ENCODE peak calls at places on chromosomes 7 and 10, in four cellular contexts. E, I, R and H are unnamed samples.

GRCh38 chr10:10589540-10589939 is 428.1 kb upstream of the CELF2 start:
- DNase-seq in E (peak; percentile 53), I (no peak), R (no peak), H (no peak)

GRCh38 chr10:11162828-11163599 is 145.3 kb downstream of the CELF2 start:
- DNase-seq in E (no peak), I (no peak), R (peak; percentile 58), H (peak; percentile 53)

GRCh38 chr7:34949356-34949755 is 87.9 kb downstream of the DPY19L1 start:
- DNase-seq in E (no peak), I (no peak), R (no peak), H (no peak)

GRCh38 chr7:95141755-95142154 is 182.6 kb downstream of the PON1 start:
- DNase-seq in E (no peak), I (no peak), R (no peak), H (no peak)

GRCh38 chr10:624605-625334 is 64.7 kb downstream of the DIP2C start:
- DNase-seq in E (no peak), I (no peak), R (no peak), H (peak; percentile 61)

GRCh38 chr7:491292-491957 is 28.2 kb downstream of the PDGFA start:
- DNase-seq in E (no peak), I (no peak), R (no peak), H (peak; percentile 14)

GRCh38 chr7:151595702-151596340 is 76.1 kb upstream of the RHEB start:
- DNase-seq in E (no peak), I (no peak), R (no peak), H (no peak)

GRCh38 chr10:45418859-45419672 is 45.0 kb downstream of the ALOX5 start:
- DNase-seq in E (peak; percentile 27), I (peak; percentile 29), R (no peak), H (peak; percentile 72)

GRCh38 chr10:43250625-43250924 is 16.3 kb downstream of the RASGEF1A start:
- DNase-seq in E (no peak), I (no peak), R (no peak), H (peak; percentile 20)

GRCh38 chr7:77352688-77353406 is 63.3 kb downstream of the GSAP start:
- DNase-seq in E (no peak), I (no peak), R (no peak), H (no peak)

GRCh38 chr7:88311675-88312036 is 5.0 kb upstream of the STEAP4 start:
- DNase-seq in E (no peak), I (no peak), R (no peak), H (no peak)

GRCh38 chr7:39504963-39505362 is 61.2 kb upstream of the YAE1 start:
- DNase-seq in E (peak; percentile 12), I (no peak), R (no peak), H (no peak)

GRCh38 chr10:24242562-24242961 is 33.6 kb downstream of the KIAA1217 start:
- DNase-seq in E (no peak), I (no peak), R (no peak), H (no peak)

GRCh38 chr10:103894454-103894853 is 23.5 kb downstream of the STN1 start:
- DNase-seq in E (peak; percentile 25), I (no peak), R (no peak), H (no peak)

GRCh38 chr7:111363099-111363498 is 199.2 kb downstream of the IMMP2L start:
- DNase-seq in E (peak; percentile 39), I (no peak), R (no peak), H (no peak)

GRCh38 chr7:76364198-76364584 is 5.4 kb upstream of the YWHAG start:
- DNase-seq in E (peak; percentile 52), I (no peak), R (no peak), H (no peak)

GRCh38 chr10:130729876-130730275 is 581.6 kb downstream of the TCERG1L start:
- DNase-seq in E (no peak), I (no peak), R (no peak), H (no peak)

GRCh38 chr10:12981570-12981969 is 19.9 kb downstream of the CCDC3 start:
- DNase-seq in E (no peak), I (no peak), R (no peak), H (no peak)

GRCh38 chr10:95655571-95656290 is 780 bp downstream of the ALDH18A1 start:
- DNase-seq in E (no peak), I (peak; percentile 9), R (no peak), H (no peak)

GRCh38 chr10:131248376-131249165 is 63.0 kb downstream of the TCERG1L start:
- DNase-seq in E (no peak), I (no peak), R (no peak), H (no peak)

GRCh38 chr7:131284702-131285419 is 42.8 kb upstream of the MKLN1 start:
- DNase-seq in E (peak; percentile 67), I (no peak), R (no peak), H (no peak)

GRCh38 chr7:67743501-67743900 is 746.9 kb downstream of the TYW1 start:
- DNase-seq in E (no peak), I (no peak), R (no peak), H (no peak)

GRCh38 chr7:95213809-95214492 is 110.4 kb downstream of the PON1 start:
- DNase-seq in E (peak; percentile 44), I (no peak), R (no peak), H (no peak)

GRCh38 chr10:83592337-83592935 is 546.9 kb upstream of the GHITM start:
- DNase-seq in E (no peak), I (no peak), R (no peak), H (no peak)

GRCh38 chr7:121605297-121605640 is 209.2 kb upstream of the FAM3C start:
- DNase-seq in E (no peak), I (no peak), R (no peak), H (no peak)